ENCODE peak calls at places on chromosome 9, in seven cellular contexts. U, F, E, Y, M, S and N are unnamed samples.

GRCh38 chr9:6625363-6625762 is 20.2 kb downstream of the GLDC start:
- DNase-seq in S (no peak), F (no peak), E (no peak), M (no peak), U (no peak), Y (no peak), N (no peak)

GRCh38 chr9:124477211-124478013 is 27.2 kb downstream of the ADGRD2 start:
- DNase-seq in M (no peak), Y (no peak), E (peak; percentile 10), U (no peak), F (no peak), S (no peak), N (no peak)

GRCh38 chr9:116133163-116133562 is 20.4 kb upstream of the PAPPA start:
- DNase-seq in M (no peak), S (no peak), Y (no peak), F (no peak), U (no peak), E (peak; percentile 20), N (no peak)

GRCh38 chr9:32706004-32706749 is 70.7 kb upstream of the TAF1L start:
- DNase-seq in S (no peak), Y (no peak), F (no peak), U (no peak), E (peak; percentile 19), M (no peak), N (no peak)

GRCh38 chr9:79312686-79313421 is 258.9 kb upstream of the TLE4 start:
- DNase-seq in E (no peak), M (no peak), S (no peak), Y (no peak), U (no peak), F (no peak), N (no peak)

GRCh38 chr9:98887918-98888510 is 55.7 kb upstream of the COL15A1 start:
- DNase-seq in Y (no peak), E (peak; percentile 35), F (no peak), M (no peak), U (peak; percentile 56), S (no peak), N (no peak)

GRCh38 chr9:32992596-32993238 is 8.7 kb downstream of the APTX start:
- DNase-seq in M (no peak), U (no peak), Y (no peak), S (no peak), F (no peak), E (peak; percentile 47), N (no peak)

GRCh38 chr9:38671372-38671731 is 48.6 kb downstream of the FAM240B start:
- DNase-seq in E (no peak), U (no peak), M (no peak), F (no peak), Y (no peak), S (no peak), N (no peak)

GRCh38 chr9:4365055-4365454 is 65.2 kb upstream of the GLIS3 start:
- DNase-seq in M (no peak), F (no peak), S (no peak), E (no peak), Y (no peak), U (no peak), N (no peak)

GRCh38 chr9:124381073-124381945 is 33.9 kb downstream of the PSMB7 start:
- DNase-seq in F (no peak), U (peak; percentile 27), Y (no peak), M (no peak), S (no peak), E (peak; percentile 60), N (no peak)

GRCh38 chr9:82117025-82117424 is 128.5 kb downstream of the SPATA31D1 start:
- DNase-seq in Y (no peak), F (no peak), U (no peak), M (no peak), E (no peak), S (no peak), N (no peak)

GRCh38 chr9:37950561-37950960 is 46.6 kb upstream of the SLC25A51 start:
- DNase-seq in U (no peak), M (no peak), F (no peak), E (no peak), S (no peak), Y (no peak), N (no peak)

GRCh38 chr9:76757274-76757673 is 7.0 kb upstream of the PCA3 start:
- DNase-seq in S (no peak), F (no peak), M (no peak), E (no peak), U (no peak), Y (no peak), N (no peak)

GRCh38 chr9:2907401-2907800 is 63.5 kb upstream of the PUM3 start:
- DNase-seq in Y (no peak), U (no peak), S (no peak), F (no peak), E (no peak), M (no peak), N (no peak)

GRCh38 chr9:112484607-112485006 is 2.0 kb upstream of the KIAA1958 start:
- DNase-seq in S (no peak), F (no peak), E (no peak), Y (no peak), M (no peak), U (no peak), N (no peak)

GRCh38 chr9:76255781-76256455 is 138.3 kb downstream of the RFK start:
- DNase-seq in Y (no peak), U (peak; percentile 80), F (peak; percentile 33), E (peak; percentile 89), S (no peak), M (peak; percentile 91), N (no peak)

GRCh38 chr9:98380065-98380681 is 124.7 kb upstream of the TBC1D2 start:
- DNase-seq in F (no peak), U (peak; percentile 46), E (peak; percentile 37), M (no peak), S (no peak), Y (peak; percentile 75), N (peak; percentile 28)

GRCh38 chr9:114287001-114287762 is 35.7 kb upstream of the ORM1 start:
- DNase-seq in M (no peak), E (no peak), S (peak; percentile 4), U (no peak), Y (no peak), F (peak; percentile 21), N (no peak)

GRCh38 chr9:133494636-133495326 is 15.9 kb upstream of the SLC2A6 start:
- DNase-seq in S (no peak), U (no peak), Y (no peak), M (no peak), E (no peak), F (no peak), N (no peak)

GRCh38 chr9:126595982-126596381 is 17.7 kb upstream of the LMX1B start:
- DNase-seq in F (no peak), E (no peak), S (no peak), Y (no peak), U (no peak), M (no peak), N (no peak)

GRCh38 chr9:126604059-126604685 is 9.6 kb upstream of the LMX1B start:
- DNase-seq in M (no peak), F (no peak), Y (no peak), E (no peak), S (no peak), U (no peak), N (no peak)

GRCh38 chr9:126604706-126605105 is 9.0 kb upstream of the LMX1B start:
- DNase-seq in M (no peak), U (no peak), F (no peak), E (no peak), S (no peak), Y (no peak), N (no peak)

GRCh38 chr9:126599047-126599650 is 14.6 kb upstream of the LMX1B start:
- DNase-seq in M (no peak), F (no peak), Y (no peak), E (no peak), U (no peak), S (no peak), N (no peak)
- TF ChIP-seq CTCF in M (peak; percentile 33), F (no peak), Y (no peak), E (peak; percentile 33), U (peak; percentile 49), S (no peak), N (no peak)

GRCh38 chr9:127928232-127929043 is 2.1 kb downstream of the PIP5KL1 start:
- DNase-seq in Y (no peak), F (no peak), U (no peak), S (peak; percentile 21), E (no peak), M (no peak), N (no peak)

GRCh38 chr9:127929044-127929979 is 1.3 kb downstream of the PIP5KL1 start:
- DNase-seq in S (no peak), Y (no peak), M (no peak), U (no peak), F (no peak), E (no peak), N (no peak)

GRCh38 chr9:127931092-127931881 is 710 bp upstream of the PIP5KL1 start:
- DNase-seq in F (no peak), M (no peak), Y (no peak), U (peak; percentile 84), E (peak; percentile 54), S (peak; percentile 35), N (peak; percentile 79)

GRCh38 chr9:127927457-127928231 is 2.9 kb downstream of the PIP5KL1 start:
- DNase-seq in Y (peak; percentile 72), M (no peak), U (no peak), S (peak; percentile 90), E (peak; percentile 86), F (no peak), N (no peak)

GRCh38 chr9:127930298-127931091 is at the start of gene PIP5KL1:
- DNase-seq in S (peak; percentile 63), F (peak; percentile 70), U (peak; percentile 81), M (no peak), E (peak; percentile 79), Y (peak; percentile 84), N (peak; percentile 97)
- TF ChIP-seq CTCF in S (no peak), F (no peak), U (peak; percentile 44), M (peak; percentile 37), E (no peak), Y (no peak), N (no peak)

GRCh38 chr9:96620155-96620514 is 492 bp upstream of the CDC14B start:
- DNase-seq in Y (no peak), U (no peak), S (no peak), E (no peak), M (no peak), F (no peak), N (no peak)

GRCh38 chr9:96620832-96621269 is 1.2 kb upstream of the CDC14B start:
- DNase-seq in E (no peak), S (no peak), U (no peak), F (no peak), M (no peak), Y (peak; percentile 23), N (no peak)

GRCh38 chr9:96618209-96619108 is 1.2 kb downstream of the CDC14B start:
- DNase-seq in M (no peak), S (no peak), E (peak; percentile 71), U (peak; percentile 48), Y (no peak), F (no peak), N (no peak)

GRCh38 chr9:96619109-96619435 is 571 bp downstream of the CDC14B start:
- DNase-seq in F (no peak), M (no peak), U (no peak), S (no peak), E (no peak), Y (no peak), N (no peak)

GRCh38 chr9:96619491-96620154 is at the start of gene CDC14B:
- DNase-seq in S (peak; percentile 78), E (peak; percentile 96), U (peak; percentile 93), M (peak; percentile 57), F (peak; percentile 89), Y (no peak), N (peak; percentile 83)
- TF ChIP-seq CTCF in S (no peak), E (no peak), U (no peak), M (no peak), F (no peak), Y (no peak), N (peak; percentile 28)

GRCh38 chr9:5574998-5575397 is 53.9 kb upstream of the RIC1 start:
- DNase-seq in E (no peak), Y (no peak), M (no peak), U (no peak), S (no peak), F (no peak), N (no peak)
- TF ChIP-seq CTCF in E (no peak), Y (no peak), M (no peak), U (peak; percentile 20), S (no peak), F (no peak), N (peak; percentile 47)